ENCODE peak calls at places on chromosomes 2 and 18, in nine cellular contexts. One of them, this sample, is unnamed.

GRCh38 chr2:98846041-98846440 is 90.0 kb downstream of the CRACDL start:
- DNase-seq in bronchial epithelial cell: peak
- DNase-seq in left lung: no peak
- DNase-seq in heart left ventricle: no peak
- DNase-seq in glutamatergic neuron: no peak
- DNase-seq in upper lobe of left lung: no peak
- DNase-seq in fibroblast of lung: no peak
- DNase-seq in omental fat pad: no peak
- DNase-seq in AG10803: no peak
- DNase-seq in this sample: no peak

GRCh38 chr2:38279201-38279600 is 97.9 kb downstream of the ATL2 start:
- DNase-seq in bronchial epithelial cell: peak
- DNase-seq in left lung: no peak
- DNase-seq in heart left ventricle: no peak
- DNase-seq in glutamatergic neuron: no peak
- DNase-seq in upper lobe of left lung: no peak
- DNase-seq in fibroblast of lung: no peak
- DNase-seq in omental fat pad: no peak
- DNase-seq in AG10803: no peak
- DNase-seq in this sample: no peak

GRCh38 chr18:9008203-9008708 is 94.2 kb upstream of the NDUFV2 start:
- DNase-seq in bronchial epithelial cell: no peak
- DNase-seq in left lung: no peak
- DNase-seq in heart left ventricle: no peak
- DNase-seq in glutamatergic neuron: no peak
- DNase-seq in upper lobe of left lung: no peak
- DNase-seq in fibroblast of lung: no peak
- DNase-seq in omental fat pad: no peak
- DNase-seq in AG10803: no peak
- DNase-seq in this sample: no peak

GRCh38 chr2:240957656-240958365 is 40.6 kb upstream of the SNED1 start:
- DNase-seq in bronchial epithelial cell: no peak
- DNase-seq in left lung: peak
- DNase-seq in heart left ventricle: no peak
- DNase-seq in glutamatergic neuron: no peak
- DNase-seq in upper lobe of left lung: peak
- DNase-seq in fibroblast of lung: no peak
- DNase-seq in omental fat pad: no peak
- DNase-seq in AG10803: peak
- DNase-seq in this sample: peak

GRCh38 chr2:152200562-152201465 is 25.3 kb upstream of the STAM2 start:
- DNase-seq in bronchial epithelial cell: peak
- DNase-seq in left lung: peak
- DNase-seq in heart left ventricle: peak
- DNase-seq in glutamatergic neuron: no peak
- DNase-seq in upper lobe of left lung: peak
- DNase-seq in fibroblast of lung: peak
- DNase-seq in omental fat pad: peak
- DNase-seq in AG10803: peak
- DNase-seq in this sample: no peak

GRCh38 chr18:78073275-78073674 is 823.6 kb downstream of the GALR1 start:
- DNase-seq in bronchial epithelial cell: peak
- DNase-seq in left lung: no peak
- DNase-seq in heart left ventricle: no peak
- DNase-seq in glutamatergic neuron: no peak
- DNase-seq in upper lobe of left lung: no peak
- DNase-seq in fibroblast of lung: no peak
- DNase-seq in omental fat pad: no peak
- DNase-seq in AG10803: no peak
- DNase-seq in this sample: no peak

GRCh38 chr2:240567872-240568677 is at the start of gene RNPEPL1:
- DNase-seq in bronchial epithelial cell: peak
- DNase-seq in left lung: peak
- DNase-seq in heart left ventricle: peak
- DNase-seq in glutamatergic neuron: peak
- DNase-seq in upper lobe of left lung: peak
- DNase-seq in fibroblast of lung: peak
- DNase-seq in omental fat pad: peak
- DNase-seq in AG10803: no peak
- DNase-seq in this sample: peak

GRCh38 chr2:120445431-120446143 is 99.7 kb downstream of the INHBB start:
- DNase-seq in bronchial epithelial cell: peak
- DNase-seq in left lung: no peak
- DNase-seq in heart left ventricle: no peak
- DNase-seq in glutamatergic neuron: no peak
- DNase-seq in upper lobe of left lung: no peak
- DNase-seq in fibroblast of lung: peak
- DNase-seq in omental fat pad: no peak
- DNase-seq in AG10803: no peak
- DNase-seq in this sample: no peak

GRCh38 chr2:83584674-83585073 is 874.4 kb downstream of the SUCLG1 start:
- DNase-seq in bronchial epithelial cell: no peak
- DNase-seq in left lung: no peak
- DNase-seq in heart left ventricle: no peak
- DNase-seq in glutamatergic neuron: no peak
- DNase-seq in upper lobe of left lung: no peak
- DNase-seq in fibroblast of lung: peak
- DNase-seq in omental fat pad: no peak
- DNase-seq in AG10803: peak
- DNase-seq in this sample: no peak

DNA sequence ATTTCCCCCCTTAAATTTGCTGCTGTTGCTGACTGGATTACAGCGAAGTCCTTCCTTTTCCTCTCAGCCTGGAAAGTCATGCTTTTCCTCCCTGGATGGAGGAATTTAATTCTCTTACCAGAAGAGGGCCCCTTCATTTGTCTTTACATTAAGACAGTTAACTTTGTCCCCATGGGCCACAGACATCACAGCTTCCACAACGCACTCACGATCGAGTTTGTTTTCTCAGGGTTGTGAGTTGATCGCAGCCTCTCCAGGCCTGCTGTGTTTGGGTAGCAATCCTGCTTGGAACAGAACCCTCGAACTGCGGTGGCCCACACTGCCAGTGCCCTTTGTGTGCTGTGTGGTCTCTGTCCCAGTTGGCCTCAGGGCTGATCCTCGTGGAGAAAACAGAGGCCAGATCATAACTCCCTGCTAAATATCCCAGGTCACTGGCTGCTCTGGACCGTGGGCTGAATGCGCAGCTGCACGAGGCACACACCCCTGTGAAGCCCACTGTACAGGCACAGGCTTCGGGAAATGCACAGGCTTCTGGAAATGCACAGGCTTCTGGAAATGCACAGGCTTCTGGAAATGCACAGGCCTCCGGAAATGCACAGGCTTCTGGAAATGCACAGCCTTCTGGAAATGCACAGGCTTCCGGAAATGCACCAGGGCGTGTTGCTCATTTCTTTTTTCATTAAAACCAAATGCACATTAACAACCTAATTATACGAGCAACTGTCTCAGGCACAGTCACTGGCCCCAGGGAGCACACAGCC is 2.2 kb upstream of the PDIA6 start:
- DNase-seq in bronchial epithelial cell: no peak
- DNase-seq in left lung: no peak
- DNase-seq in heart left ventricle: no peak
- DNase-seq in glutamatergic neuron: no peak
- DNase-seq in upper lobe of left lung: no peak
- DNase-seq in fibroblast of lung: no peak
- DNase-seq in omental fat pad: no peak
- DNase-seq in AG10803: no peak
- DNase-seq in this sample: no peak
- TF ChIP-seq CTCF in bronchial epithelial cell: no peak
- TF ChIP-seq CTCF in left lung: no peak
- TF ChIP-seq CTCF in heart left ventricle: no peak
- TF ChIP-seq CTCF in glutamatergic neuron: no peak
- TF ChIP-seq CTCF in upper lobe of left lung: no peak
- TF ChIP-seq CTCF in fibroblast of lung: no peak
- TF ChIP-seq CTCF in omental fat pad: no peak
- TF ChIP-seq CTCF in AG10803: no peak
- TF ChIP-seq CTCF in this sample: no peak

DNA sequence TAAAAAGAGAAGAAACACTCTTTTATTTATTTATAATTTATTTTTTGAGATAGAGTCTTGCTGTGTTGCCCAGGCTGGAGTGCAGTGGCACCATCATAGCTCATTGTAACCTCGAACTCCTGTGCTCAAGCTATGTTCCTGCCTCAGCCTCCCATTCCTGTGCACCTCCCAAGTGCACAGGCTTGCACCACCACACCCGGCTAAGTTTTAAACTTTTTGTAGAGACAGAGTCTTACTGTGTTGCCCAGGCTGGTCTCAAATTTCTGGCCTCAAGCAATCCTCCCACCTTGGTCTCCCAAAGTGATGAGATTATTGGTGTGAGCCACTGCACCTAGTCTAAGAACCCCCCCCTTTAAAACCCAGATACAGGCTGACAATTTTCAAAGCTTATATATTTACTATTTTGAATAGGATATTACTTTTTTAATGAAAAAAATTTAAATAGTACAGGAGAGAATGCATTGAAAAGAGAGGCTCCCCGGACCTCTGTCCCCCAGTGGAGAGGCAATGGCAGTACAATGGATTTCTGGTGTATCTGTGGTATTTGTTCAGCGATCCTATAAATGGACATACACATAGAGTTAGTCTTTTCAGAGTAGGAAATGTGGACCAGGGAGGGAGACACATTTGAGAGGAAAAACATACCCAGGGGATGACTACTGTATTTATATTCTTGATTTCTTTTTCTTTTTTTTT is 48.1 kb upstream of the CNOT11 start:
- DNase-seq in bronchial epithelial cell: no peak
- DNase-seq in left lung: no peak
- DNase-seq in heart left ventricle: no peak
- DNase-seq in glutamatergic neuron: no peak
- DNase-seq in upper lobe of left lung: no peak
- DNase-seq in fibroblast of lung: no peak
- DNase-seq in omental fat pad: no peak
- DNase-seq in AG10803: no peak
- DNase-seq in this sample: no peak
- TF ChIP-seq CTCF in bronchial epithelial cell: no peak
- TF ChIP-seq CTCF in left lung: no peak
- TF ChIP-seq CTCF in heart left ventricle: no peak
- TF ChIP-seq CTCF in glutamatergic neuron: no peak
- TF ChIP-seq CTCF in upper lobe of left lung: no peak
- TF ChIP-seq CTCF in fibroblast of lung: peak
- TF ChIP-seq CTCF in omental fat pad: no peak
- TF ChIP-seq CTCF in AG10803: peak
- TF ChIP-seq CTCF in this sample: no peak

GRCh38 chr2:954687-955000 is 4.0 kb downstream of the SNTG2 start:
- DNase-seq in bronchial epithelial cell: no peak
- DNase-seq in left lung: no peak
- DNase-seq in heart left ventricle: no peak
- DNase-seq in glutamatergic neuron: no peak
- DNase-seq in upper lobe of left lung: no peak
- DNase-seq in fibroblast of lung: no peak
- DNase-seq in omental fat pad: no peak
- DNase-seq in AG10803: no peak
- DNase-seq in this sample: no peak
- TF ChIP-seq CTCF in bronchial epithelial cell: no peak
- TF ChIP-seq CTCF in left lung: no peak
- TF ChIP-seq CTCF in heart left ventricle: no peak
- TF ChIP-seq CTCF in glutamatergic neuron: no peak
- TF ChIP-seq CTCF in upper lobe of left lung: no peak
- TF ChIP-seq CTCF in fibroblast of lung: no peak
- TF ChIP-seq CTCF in omental fat pad: no peak
- TF ChIP-seq CTCF in AG10803: no peak
- TF ChIP-seq CTCF in this sample: no peak

GRCh38 chr2:189783451-189783926 is 650 bp downstream of the ORMDL1 start:
- DNase-seq in bronchial epithelial cell: peak
- DNase-seq in left lung: no peak
- DNase-seq in heart left ventricle: no peak
- DNase-seq in glutamatergic neuron: no peak
- DNase-seq in upper lobe of left lung: no peak
- DNase-seq in fibroblast of lung: peak
- DNase-seq in omental fat pad: no peak
- DNase-seq in AG10803: peak
- DNase-seq in this sample: no peak
- TF ChIP-seq CTCF in bronchial epithelial cell: no peak
- TF ChIP-seq CTCF in left lung: no peak
- TF ChIP-seq CTCF in heart left ventricle: no peak
- TF ChIP-seq CTCF in glutamatergic neuron: no peak
- TF ChIP-seq CTCF in upper lobe of left lung: no peak
- TF ChIP-seq CTCF in fibroblast of lung: no peak
- TF ChIP-seq CTCF in omental fat pad: no peak
- TF ChIP-seq CTCF in AG10803: no peak
- TF ChIP-seq CTCF in this sample: no peak

DNA sequence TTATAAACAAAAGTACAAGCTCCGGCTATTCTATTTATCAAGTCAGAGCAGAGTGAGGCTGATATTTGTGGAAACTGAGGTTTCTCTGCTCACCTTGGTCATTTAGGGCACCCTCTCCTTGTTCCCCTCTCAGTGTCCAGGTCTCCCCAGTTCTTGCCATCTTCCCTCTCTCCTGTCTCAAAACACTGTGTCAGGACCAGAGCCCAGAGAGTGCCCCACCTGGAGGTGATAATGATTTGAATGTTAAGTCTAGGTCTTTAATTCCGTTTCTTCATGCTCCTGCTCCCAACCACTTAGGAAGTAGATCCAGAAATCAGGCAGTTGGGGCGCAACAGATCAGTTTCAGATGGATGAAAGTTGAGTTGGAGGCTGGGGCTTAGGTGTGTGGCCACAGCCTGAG is 9.2 kb upstream of the ADCY3 start:
- DNase-seq in bronchial epithelial cell: no peak
- DNase-seq in left lung: no peak
- DNase-seq in heart left ventricle: no peak
- DNase-seq in glutamatergic neuron: no peak
- DNase-seq in upper lobe of left lung: no peak
- DNase-seq in fibroblast of lung: no peak
- DNase-seq in omental fat pad: no peak
- DNase-seq in AG10803: no peak
- DNase-seq in this sample: no peak
- TF ChIP-seq CTCF in bronchial epithelial cell: no peak
- TF ChIP-seq CTCF in left lung: no peak
- TF ChIP-seq CTCF in heart left ventricle: no peak
- TF ChIP-seq CTCF in glutamatergic neuron: no peak
- TF ChIP-seq CTCF in upper lobe of left lung: no peak
- TF ChIP-seq CTCF in fibroblast of lung: no peak
- TF ChIP-seq CTCF in omental fat pad: no peak
- TF ChIP-seq CTCF in AG10803: no peak
- TF ChIP-seq CTCF in this sample: no peak

GRCh38 chr2:208407667-208408066 is 1.1 kb downstream of the PTH2R start:
- DNase-seq in bronchial epithelial cell: peak
- DNase-seq in left lung: no peak
- DNase-seq in heart left ventricle: no peak
- DNase-seq in glutamatergic neuron: no peak
- DNase-seq in upper lobe of left lung: no peak
- DNase-seq in fibroblast of lung: peak
- DNase-seq in omental fat pad: no peak
- DNase-seq in AG10803: no peak
- DNase-seq in this sample: no peak
- TF ChIP-seq CTCF in bronchial epithelial cell: peak
- TF ChIP-seq CTCF in left lung: no peak
- TF ChIP-seq CTCF in heart left ventricle: no peak
- TF ChIP-seq CTCF in glutamatergic neuron: no peak
- TF ChIP-seq CTCF in upper lobe of left lung: no peak
- TF ChIP-seq CTCF in fibroblast of lung: no peak
- TF ChIP-seq CTCF in omental fat pad: no peak
- TF ChIP-seq CTCF in AG10803: no peak
- TF ChIP-seq CTCF in this sample: no peak

GRCh38 chr2:75428060-75428459 is 132.7 kb downstream of the EVA1A start:
- DNase-seq in bronchial epithelial cell: no peak
- DNase-seq in left lung: no peak
- DNase-seq in heart left ventricle: no peak
- DNase-seq in glutamatergic neuron: no peak
- DNase-seq in upper lobe of left lung: no peak
- DNase-seq in fibroblast of lung: no peak
- DNase-seq in omental fat pad: no peak
- DNase-seq in AG10803: no peak
- DNase-seq in this sample: no peak
- TF ChIP-seq CTCF in bronchial epithelial cell: no peak
- TF ChIP-seq CTCF in left lung: no peak
- TF ChIP-seq CTCF in heart left ventricle: no peak
- TF ChIP-seq CTCF in glutamatergic neuron: no peak
- TF ChIP-seq CTCF in upper lobe of left lung: no peak
- TF ChIP-seq CTCF in fibroblast of lung: no peak
- TF ChIP-seq CTCF in omental fat pad: no peak
- TF ChIP-seq CTCF in AG10803: no peak
- TF ChIP-seq CTCF in this sample: no peak